ENCODE peak calls at places on chromosomes 16 and 17, in five cellular contexts. M, P, U, F and I are unnamed samples.

GRCh38 chr17:40596261-40596919 is 31.1 kb upstream of the CCR7 start:
- DNase-seq in M (no peak), P (peak), U (peak), F (peak), I (peak)

GRCh38 chr17:56434610-56435009 is 158.9 kb upstream of the NOG start:
- DNase-seq in U (peak), M (no peak), P (no peak), F (no peak), I (no peak)

GRCh38 chr16:5033256-5034166 is at the start of gene NAGPA:
- DNase-seq in U (peak), F (no peak), M (peak), P (peak), I (peak)

GRCh38 chr16:51527349-51527748 is 376.3 kb upstream of the SALL1 start:
- DNase-seq in P (no peak), M (no peak), U (no peak), F (no peak), I (no peak)

GRCh38 chr16:53712065-53712464 is 8.1 kb downstream of the FTO start:
- DNase-seq in F (no peak), U (no peak), M (no peak), P (no peak), I (no peak)

GRCh38 chr17:2397247-2398171 is 3.4 kb downstream of the MNT start:
- DNase-seq in M (no peak), U (no peak), F (no peak), P (no peak), I (no peak)

GRCh38 chr17:44039829-44040635 is 25.3 kb upstream of the TMEM101 start:
- DNase-seq in P (peak), M (no peak), F (no peak), U (no peak), I (no peak)

GRCh38 chr17:29107933-29108805 is 65.2 kb downstream of the PIPOX start:
- DNase-seq in M (no peak), U (no peak), F (no peak), P (no peak), I (no peak)

GRCh38 chr17:364308-364707 is 11.7 kb upstream of the RPH3AL start:
- DNase-seq in M (no peak), U (no peak), P (no peak), F (no peak), I (no peak)

GRCh38 chr16:66103245-66103644 is 263.2 kb upstream of the CDH5 start:
- DNase-seq in M (peak), U (no peak), F (no peak), P (peak), I (no peak)

GRCh38 chr16:66109677-66110076 is 256.8 kb upstream of the CDH5 start:
- DNase-seq in F (no peak), P (no peak), M (no peak), U (no peak), I (no peak)

DNA sequence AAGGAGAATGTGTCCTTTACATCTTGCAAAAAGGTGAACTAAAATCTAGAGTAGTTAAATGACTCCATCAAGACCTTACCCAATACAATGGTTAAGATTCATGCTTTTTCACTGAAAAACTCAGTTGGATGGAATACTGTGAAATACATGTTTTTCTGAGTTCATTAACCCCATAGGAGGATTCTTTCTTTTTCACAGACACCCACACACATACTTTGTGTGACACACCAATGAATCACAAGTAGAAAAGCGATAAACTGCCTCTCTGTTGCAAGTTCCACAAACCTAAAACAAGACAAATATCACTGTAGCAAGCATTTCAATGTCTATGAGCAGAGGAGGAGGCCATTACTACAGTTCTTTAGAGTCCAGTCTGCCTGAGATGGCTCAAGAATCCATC is 258.8 kb upstream of the CDH5 start:
- DNase-seq in P (peak), M (peak), U (no peak), F (no peak), I (no peak)
- TF ChIP-seq CTCF in P (no peak), M (no peak), U (no peak), F (no peak), I (no peak)

GRCh38 chr17:27385626-27386025 is 70.6 kb upstream of the KSR1 start:
- DNase-seq in U (no peak), M (no peak), F (no peak), P (no peak), I (no peak)

GRCh38 chr17:27382025-27382424 is 74.2 kb upstream of the KSR1 start:
- DNase-seq in U (no peak), F (no peak), M (no peak), P (no peak), I (no peak)

GRCh38 chr17:27386206-27387075 is 69.8 kb upstream of the KSR1 start:
- DNase-seq in U (no peak), F (no peak), P (no peak), M (no peak), I (no peak)

GRCh38 chr17:27384721-27385120 is 71.5 kb upstream of the KSR1 start:
- DNase-seq in U (no peak), M (peak), P (peak), F (no peak), I (no peak)

DNA sequence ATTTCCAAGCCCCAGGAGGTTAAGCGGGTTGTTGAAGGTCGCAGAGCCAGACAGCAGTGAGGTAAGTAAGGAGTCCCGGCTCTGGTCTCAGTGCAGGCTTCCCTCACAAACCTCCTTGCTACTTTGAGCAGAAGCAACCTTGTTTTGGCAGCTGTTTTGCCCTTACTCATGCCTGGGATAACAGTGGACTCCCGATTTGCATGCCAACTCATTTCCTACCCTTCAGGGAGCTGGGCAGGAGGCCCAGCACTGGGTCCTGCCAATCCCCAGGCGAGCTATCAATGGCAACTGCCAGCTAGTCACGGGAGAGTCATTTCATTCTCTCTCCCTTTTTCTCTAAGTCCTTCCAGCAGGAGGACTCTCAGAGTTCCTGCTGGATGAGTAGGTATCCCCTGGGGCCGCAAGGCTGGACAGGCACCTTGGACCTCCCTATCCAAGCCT is 72.0 kb upstream of the KSR1 start:
- DNase-seq in P (peak), U (peak), M (peak), F (no peak), I (no peak)
- TF ChIP-seq CTCF in P (peak), U (no peak), M (peak), F (no peak), I (no peak)

DNA sequence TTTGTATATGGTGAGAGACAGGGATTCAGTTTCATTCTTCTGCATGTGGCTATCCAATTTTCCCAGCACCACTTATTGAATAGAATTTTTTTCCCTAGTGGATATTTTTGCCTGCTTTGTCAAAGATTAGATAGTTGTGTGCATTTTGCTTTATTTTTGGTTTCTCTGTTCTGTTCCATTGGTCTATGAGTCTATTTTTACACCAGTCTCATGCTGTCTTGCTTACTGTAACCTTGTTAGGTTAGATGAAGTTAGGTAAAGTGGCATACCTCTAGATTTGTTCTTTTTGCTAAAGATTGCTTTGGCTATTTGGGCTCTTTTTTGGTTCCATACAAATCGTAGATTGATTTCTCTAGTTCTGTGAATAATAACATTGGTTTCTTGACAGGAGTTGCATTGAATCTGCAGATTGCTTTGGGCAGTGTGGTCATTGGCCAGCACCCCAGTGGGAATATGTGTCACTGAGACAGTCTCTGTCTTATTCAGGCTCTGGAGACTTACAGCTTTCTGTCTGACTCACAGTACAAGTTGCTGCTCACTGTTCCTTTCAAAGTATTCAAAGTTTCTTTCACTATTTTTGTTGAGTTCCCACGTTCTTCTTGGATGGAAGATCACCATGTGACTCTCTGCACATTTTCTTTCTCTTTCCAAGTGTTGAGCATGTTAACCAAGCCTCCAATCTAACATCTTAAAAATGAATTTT is 709.1 kb downstream of the CDH11 start:
- DNase-seq in F (no peak), U (no peak), M (no peak), P (peak), I (no peak)
- TF ChIP-seq CTCF in F (no peak), U (no peak), M (no peak), P (no peak), I (no peak)

DNA sequence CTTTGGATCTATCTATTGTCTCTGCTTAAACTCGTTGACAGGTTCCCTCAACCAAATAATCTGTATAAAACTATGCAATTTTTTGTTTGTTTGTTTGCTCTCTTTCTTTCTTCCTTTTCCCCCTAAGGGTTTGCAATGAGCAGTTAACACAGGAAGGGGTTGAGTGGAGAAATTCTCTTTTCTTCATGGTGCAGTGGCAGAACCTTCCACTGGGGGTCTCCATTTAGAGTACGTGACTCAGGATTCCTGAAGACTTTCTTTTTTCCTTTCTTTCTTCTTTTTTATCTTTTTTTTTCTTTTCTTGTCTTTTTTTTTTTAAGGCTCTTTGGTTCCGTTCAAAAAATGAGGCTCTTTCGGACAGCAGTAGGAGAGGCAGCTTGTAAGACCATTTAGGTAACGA is 19.5 kb upstream of the RBFOX1 start:
- DNase-seq in F (no peak), P (no peak), U (no peak), M (no peak), I (no peak)
- TF ChIP-seq CTCF in F (peak), P (no peak), U (peak), M (peak), I (no peak)

DNA sequence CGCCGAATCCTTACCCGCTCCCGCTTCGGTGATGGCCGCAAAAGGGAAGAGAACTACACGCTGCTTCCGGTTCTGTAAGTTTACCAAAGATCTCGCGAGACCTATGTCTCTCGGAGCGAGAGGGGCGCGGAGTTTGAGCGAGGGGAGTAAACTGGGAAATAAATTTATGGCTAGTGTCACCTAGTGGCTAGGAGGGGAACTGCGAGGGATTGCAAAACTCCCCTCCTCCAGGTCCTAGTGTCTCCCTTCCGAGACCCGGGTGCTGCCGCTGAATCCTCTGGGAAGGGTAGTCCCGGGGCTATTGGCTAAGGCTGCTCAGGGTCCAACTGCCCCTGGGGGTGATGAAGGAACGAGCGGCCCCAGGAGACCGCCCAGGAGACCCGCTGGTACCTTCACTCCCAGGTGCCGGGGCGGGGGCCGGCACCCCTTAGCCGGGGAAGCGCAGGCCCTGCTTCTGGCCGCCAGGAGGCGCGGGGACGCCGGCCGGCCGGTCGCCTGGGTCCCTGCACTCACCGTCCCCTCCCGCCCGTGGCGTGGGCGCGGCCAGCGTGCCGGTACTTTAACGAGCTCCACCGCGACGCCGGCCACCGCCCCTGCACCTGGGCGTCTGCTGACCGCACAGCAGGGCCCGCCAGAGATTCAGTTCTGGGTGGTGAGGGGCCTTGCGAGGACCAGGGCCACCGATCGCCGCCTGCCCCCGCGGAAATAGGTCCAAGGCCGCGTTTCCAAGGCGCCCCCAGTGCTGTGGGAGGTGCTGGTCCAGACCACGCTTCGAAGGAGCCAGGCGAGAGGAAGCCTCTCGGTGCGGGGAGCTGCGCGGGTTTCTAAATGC is at the start of gene RPL26:
- DNase-seq in P (peak), U (peak), F (peak), M (peak), I (peak)
- TF ChIP-seq CTCF in P (peak), U (peak), F (peak), M (peak), I (peak)

GRCh38 chr17:8890671-8891070 is 23.2 kb upstream of the PIK3R6 start:
- DNase-seq in U (no peak), F (no peak), P (no peak), M (no peak), I (no peak)

GRCh38 chr17:8889458-8890210 is 22.2 kb upstream of the PIK3R6 start:
- DNase-seq in P (no peak), F (no peak), M (no peak), U (no peak), I (no peak)

GRCh38 chr17:8887834-8888703 is 20.6 kb upstream of the PIK3R6 start:
- DNase-seq in M (peak), U (no peak), P (no peak), F (no peak), I (no peak)

GRCh38 chr17:8885968-8886674 is 18.6 kb upstream of the PIK3R6 start:
- DNase-seq in P (no peak), M (no peak), F (no peak), U (no peak), I (no peak)

DNA sequence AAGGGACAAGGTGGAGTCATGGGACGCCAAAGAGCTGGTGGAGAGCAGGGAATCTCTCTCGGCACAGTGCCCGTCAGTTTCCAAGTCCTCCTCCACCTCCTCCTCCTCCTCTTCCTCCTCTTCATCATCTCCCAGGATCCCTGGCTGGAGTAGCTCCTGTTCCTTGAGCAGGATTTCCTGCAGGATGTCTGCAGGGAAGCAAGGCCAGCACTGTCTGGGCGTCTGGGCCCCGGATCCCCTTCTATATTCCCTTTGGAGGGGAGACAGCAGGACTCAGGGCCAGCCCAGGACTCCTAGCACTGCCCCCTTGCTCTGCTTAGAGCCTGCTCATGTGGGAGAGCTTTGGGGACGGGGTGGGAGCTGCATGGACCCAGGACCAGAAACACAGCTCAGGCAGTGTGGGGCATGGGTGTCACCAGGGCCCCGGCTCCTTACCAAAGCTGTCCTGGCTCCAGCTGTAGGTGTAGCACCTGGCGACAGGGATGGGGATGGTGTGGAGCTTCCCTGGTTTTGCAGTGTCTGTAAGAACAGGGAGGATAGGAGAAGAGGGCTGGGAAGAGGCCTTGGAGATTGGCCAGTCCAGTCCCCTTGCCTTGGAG is 21.3 kb upstream of the PIK3R6 start:
- DNase-seq in U (no peak), P (no peak), M (no peak), F (no peak), I (no peak)
- TF ChIP-seq CTCF in U (no peak), P (no peak), M (no peak), F (no peak), I (no peak)

GRCh38 chr16:23742761-23743160 is 12.1 kb upstream of the CHP2 start:
- DNase-seq in F (no peak), P (no peak), U (no peak), M (no peak), I (no peak)
- TF ChIP-seq CTCF in F (no peak), P (no peak), U (no peak), M (no peak), I (no peak)